ENCODE peak calls at places on chromosomes 11 and 22, in nine cellular contexts. F, A, V, C, N, P, K, T and W are unnamed samples.

GRCh38 chr22:28282346-28282745 is 363.3 kb upstream of the PITPNB start:
- DNase-seq in T (no peak), N (no peak), K (no peak), A (no peak), P (no peak), V (no peak), C (no peak), F (no peak), W (no peak)

GRCh38 chr22:47102648-47103047 is 340.2 kb downstream of the TBC1D22A start:
- DNase-seq in V (no peak), P (no peak), A (no peak), F (no peak), K (peak; percentile 96), N (no peak), C (no peak), T (no peak), W (peak; percentile 84)

GRCh38 chr11:113951487-113951886 is 23.4 kb upstream of the HTR3A start:
- DNase-seq in T (peak; percentile 11), A (no peak), C (no peak), K (peak; percentile 65), V (no peak), N (no peak), P (no peak), F (no peak), W (no peak)

GRCh38 chr11:78190871-78191538 is 2.3 kb downstream of the USP35 start:
- DNase-seq in K (no peak), N (no peak), P (no peak), F (no peak), V (no peak), C (peak; percentile 9), A (no peak), T (no peak), W (no peak)

GRCh38 chr22:38271927-38272372 is 860 bp downstream of the TMEM184B start:
- DNase-seq in C (peak; percentile 76), N (peak; percentile 49), V (peak; percentile 80), T (peak; percentile 39), P (peak; percentile 81), K (peak; percentile 64), F (peak; percentile 19), A (no peak), W (peak; percentile 79)

GRCh38 chr11:61749607-61750217 is 2.7 kb upstream of the MYRF start:
- DNase-seq in A (no peak), F (no peak), V (no peak), K (no peak), N (no peak), P (no peak), T (peak; percentile 50), C (no peak), W (peak; percentile 80)

GRCh38 chr11:35295751-35296150 is 123.6 kb downstream of the SLC1A2 start:
- DNase-seq in K (peak; percentile 23), N (peak; percentile 42), A (no peak), P (no peak), C (no peak), F (no peak), T (no peak), V (no peak), W (no peak)

GRCh38 chr11:43573233-43573632 is 107.3 kb upstream of the HSD17B12 start:
- DNase-seq in F (peak; percentile 34), C (no peak), V (no peak), T (peak; percentile 79), P (no peak), N (no peak), A (no peak), K (peak; percentile 71), W (peak; percentile 75)

GRCh38 chr11:12922980-12923507 is 86.1 kb upstream of the RASSF10 start:
- DNase-seq in C (no peak), V (no peak), N (no peak), K (no peak), P (no peak), T (no peak), F (no peak), A (no peak), W (no peak)

GRCh38 chr11:12924650-12925049 is 84.5 kb upstream of the RASSF10 start:
- DNase-seq in K (no peak), V (no peak), N (no peak), A (no peak), P (no peak), F (no peak), T (no peak), C (no peak), W (no peak)

GRCh38 chr11:12922418-12922817 is 86.7 kb upstream of the RASSF10 start:
- DNase-seq in V (no peak), T (no peak), C (no peak), K (no peak), A (no peak), P (no peak), F (no peak), N (no peak), W (no peak)

GRCh38 chr11:12918667-12919066 is 90.4 kb upstream of the RASSF10 start:
- DNase-seq in K (no peak), A (no peak), F (no peak), N (no peak), C (no peak), P (no peak), V (no peak), T (no peak), W (no peak)

GRCh38 chr11:12921580-12922157 is 87.4 kb upstream of the RASSF10 start:
- DNase-seq in P (no peak), C (no peak), V (no peak), A (no peak), T (no peak), K (no peak), N (no peak), F (no peak), W (peak; percentile 45)
- H3K27me3 ChIP-seq in P (no peaks in the 10 kb centered on the region), C (no peaks in the 10 kb centered on the region), V (no peaks in the 10 kb centered on the region), A (peaks cover 5% of the 10 kb centered on the region), T (no peaks in the 10 kb centered on the region), K (no peaks in the 10 kb centered on the region), N (no peaks in the 10 kb centered on the region), F (no peaks in the 10 kb centered on the region), W (no peaks in the 10 kb centered on the region)

GRCh38 chr11:73308003-73308962 is at the start of gene ARHGEF17:
- DNase-seq in N (peak; percentile 50), P (peak; percentile 89), V (peak; percentile 68), A (peak; percentile 74), F (no peak), T (peak; percentile 93), K (peak; percentile 91), C (peak; percentile 96), W (peak; percentile 95)

GRCh38 chr11:73310661-73311393 is 2.8 kb downstream of the ARHGEF17 start:
- DNase-seq in N (no peak), K (no peak), C (no peak), V (no peak), F (no peak), A (no peak), P (no peak), T (no peak), W (no peak)

GRCh38 chr11:73307323-73308002 is 613 bp upstream of the ARHGEF17 start:
- DNase-seq in P (peak; percentile 99), C (peak; percentile 98), A (peak; percentile 96), V (peak; percentile 99), K (peak; percentile 99), T (peak; percentile 99), F (peak; percentile 85), N (peak; percentile 89), W (peak; percentile 99)

GRCh38 chr11:73310076-73310475 is 2.0 kb downstream of the ARHGEF17 start:
- DNase-seq in N (no peak), P (no peak), V (no peak), C (no peak), A (no peak), F (no peak), T (no peak), K (no peak), W (no peak)

DNA sequence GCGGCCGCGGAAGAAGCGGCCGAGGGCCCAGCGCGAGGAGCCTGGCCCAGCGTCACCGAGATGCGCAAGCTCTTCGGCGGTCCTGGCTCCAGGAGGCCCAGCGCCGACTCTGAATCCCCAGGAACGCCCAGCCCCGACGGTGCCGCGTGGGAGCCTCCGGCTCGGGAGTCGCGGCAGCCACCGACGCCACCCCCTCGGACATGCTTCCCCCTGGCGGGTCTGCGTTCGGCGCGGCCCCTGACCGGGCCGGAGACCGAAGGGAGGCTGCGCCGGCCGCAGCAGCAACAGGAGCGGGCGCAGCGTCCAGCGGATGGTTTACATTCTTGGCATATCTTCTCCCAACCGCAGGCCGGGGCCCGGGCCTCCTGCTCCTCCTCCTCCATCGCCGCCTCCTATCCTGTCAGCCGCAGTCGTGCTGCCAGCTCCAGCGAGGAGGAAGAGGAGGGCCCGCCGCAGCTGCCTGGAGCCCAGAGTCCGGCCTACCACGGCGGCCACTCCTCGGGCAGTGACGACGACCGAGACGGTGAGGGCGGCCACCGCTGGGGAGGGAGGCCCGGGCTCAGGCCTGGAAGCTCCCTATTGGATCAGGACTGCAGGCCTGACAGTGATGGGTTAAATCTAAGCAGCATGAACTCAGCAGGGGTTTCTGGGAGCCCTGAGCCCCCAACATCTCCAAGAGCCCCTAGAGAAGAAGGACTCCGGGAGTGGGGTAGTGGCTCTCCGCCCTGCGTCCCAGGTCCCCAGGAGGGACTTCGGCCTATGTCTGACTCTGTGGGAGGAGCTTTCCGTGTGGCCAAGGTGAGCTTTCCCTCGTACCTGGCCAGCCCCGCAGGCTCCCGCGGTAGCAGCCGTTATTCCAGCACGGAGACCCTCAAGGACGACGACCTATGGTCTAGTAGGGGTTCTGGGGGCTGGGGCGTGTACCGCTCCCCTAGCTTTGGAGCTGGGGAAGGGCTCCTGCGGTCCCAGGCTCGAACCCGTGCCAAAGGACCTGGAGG is 1.2 kb downstream of the ARHGEF17 start:
- DNase-seq in F (no peak), V (peak; percentile 82), T (peak; percentile 95), C (peak; percentile 99), A (peak; percentile 94), N (peak; percentile 78), K (peak; percentile 97), P (peak; percentile 96), W (peak; percentile 95)
- H3K4me3 ChIP-seq in F (no peak overlapping the region), V (peak overlapping the region; percentile 60), T (peak overlapping the region; percentile 91), C (peak overlapping the region; percentile 89), A (peak overlapping the region; percentile 75), N (peak overlapping the region; percentile 59), K (peak overlapping the region; percentile 62), P (peak overlapping the region; percentile 76), W (peak overlapping the region; percentile 82)

GRCh38 chr22:50415426-50415825 is 59.4 kb downstream of the SBF1 start:
- DNase-seq in P (no peak), V (no peak), T (no peak), K (no peak), C (peak; percentile 1), N (no peak), F (no peak), A (no peak), W (no peak)
- H3K36me3 ChIP-seq in P (peaks cover 73% of the 10 kb centered on the region), V (peaks cover 24% of the 10 kb centered on the region), T (no peaks in the 10 kb centered on the region), K (peaks cover 15% of the 10 kb centered on the region), C (peaks cover 63% of the 10 kb centered on the region), N (peaks cover 33% of the 10 kb centered on the region), F (peaks cover 70% of the 10 kb centered on the region), A (peaks cover 68% of the 10 kb centered on the region), W (peaks cover 23% of the 10 kb centered on the region)

GRCh38 chr11:116109228-116109627 is 605.0 kb upstream of the CADM1 start:
- DNase-seq in V (no peak), T (no peak), P (no peak), N (peak; percentile 71), K (no peak), C (no peak), F (no peak), A (peak; percentile 39), W (no peak)

GRCh38 chr11:116110356-116110755 is 606.1 kb upstream of the CADM1 start:
- DNase-seq in V (no peak), P (no peak), A (no peak), F (no peak), K (no peak), N (no peak), T (no peak), C (no peak), W (no peak)

GRCh38 chr11:116110802-116111201 is 606.6 kb upstream of the CADM1 start:
- DNase-seq in A (no peak), F (no peak), T (no peak), N (no peak), K (no peak), C (no peak), V (no peak), P (no peak), W (no peak)

GRCh38 chr11:116107229-116107628 is 603.0 kb upstream of the CADM1 start:
- DNase-seq in V (no peak), C (no peak), A (no peak), P (no peak), N (no peak), K (peak; percentile 40), T (no peak), F (no peak), W (peak; percentile 46)

GRCh38 chr11:116108161-116108560 is 603.9 kb upstream of the CADM1 start:
- DNase-seq in C (no peak), T (no peak), F (no peak), A (no peak), K (peak; percentile 48), P (no peak), V (no peak), N (no peak), W (no peak)
- H3K27me3 ChIP-seq in C (no peaks in the 10 kb centered on the region), T (peaks cover 49% of the 10 kb centered on the region), F (peaks cover 3% of the 10 kb centered on the region), A (no peaks in the 10 kb centered on the region), K (no peaks in the 10 kb centered on the region), P (no peaks in the 10 kb centered on the region), V (no peaks in the 10 kb centered on the region), N (no peaks in the 10 kb centered on the region), W (peaks cover 48% of the 10 kb centered on the region)